ENCODE peak calls at places on chromosomes 13 and 19, in nine cellular contexts. One of them, this sample, is unnamed.

GRCh38 chr13:34515201-34515600 is 426.9 kb upstream of the NBEA start:
- DNase-seq in LNCaP clone FGC: no peak
- DNase-seq in MM.1S: no peak
- DNase-seq in mucosa of descending colon: no peak
- DNase-seq in kidney: no peak
- DNase-seq in amniotic stem cell: no peak
- DNase-seq in H54: no peak
- DNase-seq in right cardiac atrium: no peak
- DNase-seq in MCF 10A: no peak
- DNase-seq in this sample: no peak

GRCh38 chr13:109628251-109628699 is 158.1 kb downstream of the IRS2 start:
- DNase-seq in LNCaP clone FGC: no peak
- DNase-seq in MM.1S: no peak
- DNase-seq in mucosa of descending colon: no peak
- DNase-seq in kidney: no peak
- DNase-seq in amniotic stem cell: no peak
- DNase-seq in H54: peak; percentile 22
- DNase-seq in right cardiac atrium: no peak
- DNase-seq in MCF 10A: peak; percentile 51
- DNase-seq in this sample: no peak

GRCh38 chr19:313169-313987 is 22.2 kb upstream of the PLPP2 start:
- DNase-seq in LNCaP clone FGC: no peak
- DNase-seq in MM.1S: no peak
- DNase-seq in mucosa of descending colon: peak; percentile 40
- DNase-seq in kidney: peak; percentile 61
- DNase-seq in amniotic stem cell: no peak
- DNase-seq in H54: no peak
- DNase-seq in right cardiac atrium: no peak
- DNase-seq in MCF 10A: no peak
- DNase-seq in this sample: no peak

GRCh38 chr19:1406818-1407661 is at the start of gene DAZAP1:
- DNase-seq in LNCaP clone FGC: peak; percentile 88
- DNase-seq in MM.1S: peak; percentile 100
- DNase-seq in mucosa of descending colon: peak; percentile 99
- DNase-seq in kidney: peak; percentile 100
- DNase-seq in amniotic stem cell: peak; percentile 98
- DNase-seq in H54: peak; percentile 96
- DNase-seq in right cardiac atrium: peak; percentile 99
- DNase-seq in MCF 10A: peak; percentile 99
- DNase-seq in this sample: peak; percentile 95

GRCh38 chr19:18604820-18605159 is 1.8 kb downstream of the CRLF1 start:
- DNase-seq in LNCaP clone FGC: no peak
- DNase-seq in MM.1S: no peak
- DNase-seq in mucosa of descending colon: peak; percentile 19
- DNase-seq in kidney: no peak
- DNase-seq in amniotic stem cell: no peak
- DNase-seq in H54: no peak
- DNase-seq in right cardiac atrium: no peak
- DNase-seq in MCF 10A: no peak
- DNase-seq in this sample: no peak

GRCh38 chr13:46178821-46179220 is 3.2 kb downstream of the LCP1 start:
- DNase-seq in LNCaP clone FGC: no peak
- DNase-seq in MM.1S: no peak
- DNase-seq in mucosa of descending colon: no peak
- DNase-seq in kidney: no peak
- DNase-seq in amniotic stem cell: no peak
- DNase-seq in H54: no peak
- DNase-seq in right cardiac atrium: no peak
- DNase-seq in MCF 10A: no peak
- DNase-seq in this sample: no peak

GRCh38 chr19:34539396-34539795 is 57.8 kb downstream of the WTIP start:
- DNase-seq in LNCaP clone FGC: no peak
- DNase-seq in MM.1S: no peak
- DNase-seq in mucosa of descending colon: no peak
- DNase-seq in kidney: no peak
- DNase-seq in amniotic stem cell: no peak
- DNase-seq in H54: no peak
- DNase-seq in right cardiac atrium: no peak
- DNase-seq in MCF 10A: no peak
- DNase-seq in this sample: no peak

GRCh38 chr19:58279925-58280316 is 1.2 kb downstream of the ZNF8 start:
- DNase-seq in LNCaP clone FGC: no peak
- DNase-seq in MM.1S: no peak
- DNase-seq in mucosa of descending colon: no peak
- DNase-seq in kidney: no peak
- DNase-seq in amniotic stem cell: no peak
- DNase-seq in H54: no peak
- DNase-seq in right cardiac atrium: no peak
- DNase-seq in MCF 10A: no peak
- DNase-seq in this sample: no peak

GRCh38 chr13:92913840-92914239 is 312.8 kb upstream of the GPC6 start:
- DNase-seq in LNCaP clone FGC: no peak
- DNase-seq in MM.1S: no peak
- DNase-seq in mucosa of descending colon: no peak
- DNase-seq in kidney: no peak
- DNase-seq in amniotic stem cell: no peak
- DNase-seq in H54: no peak
- DNase-seq in right cardiac atrium: no peak
- DNase-seq in MCF 10A: no peak
- DNase-seq in this sample: no peak

GRCh38 chr13:45411226-45411625 is 6.9 kb downstream of the SLC25A30 start:
- DNase-seq in LNCaP clone FGC: no peak
- DNase-seq in MM.1S: no peak
- DNase-seq in mucosa of descending colon: no peak
- DNase-seq in kidney: no peak
- DNase-seq in amniotic stem cell: no peak
- DNase-seq in H54: no peak
- DNase-seq in right cardiac atrium: no peak
- DNase-seq in MCF 10A: no peak
- DNase-seq in this sample: no peak

GRCh38 chr13:36130542-36131214 is 504 bp downstream of the DCLK1 start:
- DNase-seq in LNCaP clone FGC: no peak
- DNase-seq in MM.1S: no peak
- DNase-seq in mucosa of descending colon: peak; percentile 50
- DNase-seq in kidney: peak; percentile 76
- DNase-seq in amniotic stem cell: no peak
- DNase-seq in H54: no peak
- DNase-seq in right cardiac atrium: peak; percentile 45
- DNase-seq in MCF 10A: peak; percentile 9
- DNase-seq in this sample: no peak

GRCh38 chr13:114161028-114161556 is 18.0 kb upstream of the CFAP97D2 start:
- DNase-seq in LNCaP clone FGC: no peak
- DNase-seq in MM.1S: no peak
- DNase-seq in mucosa of descending colon: peak; percentile 47
- DNase-seq in kidney: peak; percentile 70
- DNase-seq in amniotic stem cell: no peak
- DNase-seq in H54: no peak
- DNase-seq in right cardiac atrium: no peak
- DNase-seq in MCF 10A: no peak
- DNase-seq in this sample: no peak

GRCh38 chr19:54147676-54148075 is 10.1 kb downstream of the CNOT3 start:
- DNase-seq in LNCaP clone FGC: no peak
- DNase-seq in MM.1S: no peak
- DNase-seq in mucosa of descending colon: no peak
- DNase-seq in kidney: peak; percentile 66
- DNase-seq in amniotic stem cell: no peak
- DNase-seq in H54: no peak
- DNase-seq in right cardiac atrium: peak; percentile 55
- DNase-seq in MCF 10A: no peak
- DNase-seq in this sample: no peak

GRCh38 chr19:11092181-11092538 is 2.9 kb downstream of the LDLR start:
- DNase-seq in LNCaP clone FGC: no peak
- DNase-seq in MM.1S: no peak
- DNase-seq in mucosa of descending colon: no peak
- DNase-seq in kidney: no peak
- DNase-seq in amniotic stem cell: peak; percentile 38
- DNase-seq in H54: no peak
- DNase-seq in right cardiac atrium: no peak
- DNase-seq in MCF 10A: no peak
- DNase-seq in this sample: no peak

GRCh38 chr13:109862627-109863026 is 76.2 kb upstream of the IRS2 start:
- DNase-seq in LNCaP clone FGC: no peak
- DNase-seq in MM.1S: no peak
- DNase-seq in mucosa of descending colon: no peak
- DNase-seq in kidney: no peak
- DNase-seq in amniotic stem cell: no peak
- DNase-seq in H54: no peak
- DNase-seq in right cardiac atrium: no peak
- DNase-seq in MCF 10A: peak; percentile 8
- DNase-seq in this sample: no peak

GRCh38 chr19:22052644-22053013 is 345 bp downstream of the ZNF257 start:
- DNase-seq in LNCaP clone FGC: no peak
- DNase-seq in MM.1S: no peak
- DNase-seq in mucosa of descending colon: no peak
- DNase-seq in kidney: no peak
- DNase-seq in amniotic stem cell: no peak
- DNase-seq in H54: no peak
- DNase-seq in right cardiac atrium: peak; percentile 14
- DNase-seq in MCF 10A: no peak
- DNase-seq in this sample: no peak

GRCh38 chr19:15463865-15464371 is 426 bp downstream of the RASAL3 start:
- DNase-seq in LNCaP clone FGC: no peak
- DNase-seq in MM.1S: peak; percentile 76
- DNase-seq in mucosa of descending colon: peak; percentile 85
- DNase-seq in kidney: peak; percentile 81
- DNase-seq in amniotic stem cell: no peak
- DNase-seq in H54: no peak
- DNase-seq in right cardiac atrium: no peak
- DNase-seq in MCF 10A: no peak
- DNase-seq in this sample: no peak

GRCh38 chr13:79445968-79446645 is 34.8 kb upstream of the NDFIP2 start:
- DNase-seq in LNCaP clone FGC: no peak
- DNase-seq in MM.1S: no peak
- DNase-seq in mucosa of descending colon: no peak
- DNase-seq in kidney: no peak
- DNase-seq in amniotic stem cell: no peak
- DNase-seq in H54: no peak
- DNase-seq in right cardiac atrium: no peak
- DNase-seq in MCF 10A: no peak
- DNase-seq in this sample: no peak

GRCh38 chr19:29927944-29928669 is 13.9 kb upstream of the URI1 start:
- DNase-seq in LNCaP clone FGC: no peak
- DNase-seq in MM.1S: no peak
- DNase-seq in mucosa of descending colon: no peak
- DNase-seq in kidney: peak; percentile 37
- DNase-seq in amniotic stem cell: no peak
- DNase-seq in H54: no peak
- DNase-seq in right cardiac atrium: no peak
- DNase-seq in MCF 10A: no peak
- DNase-seq in this sample: no peak

GRCh38 chr13:101529419-101529818 is 76.9 kb downstream of the ITGBL1 start:
- DNase-seq in LNCaP clone FGC: no peak
- DNase-seq in MM.1S: no peak
- DNase-seq in mucosa of descending colon: no peak
- DNase-seq in kidney: no peak
- DNase-seq in amniotic stem cell: no peak
- DNase-seq in H54: no peak
- DNase-seq in right cardiac atrium: no peak
- DNase-seq in MCF 10A: peak; percentile 40
- DNase-seq in this sample: no peak

GRCh38 chr13:25771641-25772478 is 280.0 kb downstream of the SHISA2 start:
- DNase-seq in LNCaP clone FGC: no peak
- DNase-seq in MM.1S: no peak
- DNase-seq in mucosa of descending colon: no peak
- DNase-seq in kidney: no peak
- DNase-seq in amniotic stem cell: no peak
- DNase-seq in H54: peak; percentile 26
- DNase-seq in right cardiac atrium: no peak
- DNase-seq in MCF 10A: no peak
- DNase-seq in this sample: no peak

GRCh38 chr13:74452176-74452575 is 318.0 kb upstream of the KLF12 start:
- DNase-seq in LNCaP clone FGC: no peak
- DNase-seq in MM.1S: no peak
- DNase-seq in mucosa of descending colon: no peak
- DNase-seq in kidney: no peak
- DNase-seq in amniotic stem cell: no peak
- DNase-seq in H54: no peak
- DNase-seq in right cardiac atrium: no peak
- DNase-seq in MCF 10A: no peak
- DNase-seq in this sample: no peak

GRCh38 chr13:31747271-31747670 is 7.9 kb downstream of the RXFP2 start:
- DNase-seq in LNCaP clone FGC: no peak
- DNase-seq in MM.1S: no peak
- DNase-seq in mucosa of descending colon: no peak
- DNase-seq in kidney: no peak
- DNase-seq in amniotic stem cell: no peak
- DNase-seq in H54: no peak
- DNase-seq in right cardiac atrium: no peak
- DNase-seq in MCF 10A: no peak
- DNase-seq in this sample: no peak

GRCh38 chr19:45568732-45569131 is 15.9 kb downstream of the OPA3 start:
- DNase-seq in LNCaP clone FGC: no peak
- DNase-seq in MM.1S: no peak
- DNase-seq in mucosa of descending colon: no peak
- DNase-seq in kidney: no peak
- DNase-seq in amniotic stem cell: no peak
- DNase-seq in H54: no peak
- DNase-seq in right cardiac atrium: no peak
- DNase-seq in MCF 10A: peak; percentile 88
- DNase-seq in this sample: no peak

GRCh38 chr19:31349160-31349881 is at the start of gene TSHZ3:
- DNase-seq in LNCaP clone FGC: no peak
- DNase-seq in MM.1S: no peak
- DNase-seq in mucosa of descending colon: peak; percentile 82
- DNase-seq in kidney: peak; percentile 96
- DNase-seq in amniotic stem cell: peak; percentile 50
- DNase-seq in H54: peak; percentile 80
- DNase-seq in right cardiac atrium: peak; percentile 86
- DNase-seq in MCF 10A: no peak
- DNase-seq in this sample: peak; percentile 27

GRCh38 chr19:49469828-49470614 is 4.0 kb upstream of the FLT3LG start:
- DNase-seq in LNCaP clone FGC: no peak
- DNase-seq in MM.1S: peak; percentile 43
- DNase-seq in mucosa of descending colon: peak; percentile 87
- DNase-seq in kidney: no peak
- DNase-seq in amniotic stem cell: no peak
- DNase-seq in H54: no peak
- DNase-seq in right cardiac atrium: no peak
- DNase-seq in MCF 10A: no peak
- DNase-seq in this sample: no peak

GRCh38 chr13:104773775-104774174 is 1707.6 kb upstream of the SLC10A2 start:
- DNase-seq in LNCaP clone FGC: peak; percentile 21
- DNase-seq in MM.1S: peak; percentile 62
- DNase-seq in mucosa of descending colon: no peak
- DNase-seq in kidney: no peak
- DNase-seq in amniotic stem cell: peak; percentile 79
- DNase-seq in H54: peak; percentile 18
- DNase-seq in right cardiac atrium: no peak
- DNase-seq in MCF 10A: peak; percentile 68
- DNase-seq in this sample: no peak

GRCh38 chr19:30073152-30074000 is 131.3 kb downstream of the URI1 start:
- DNase-seq in LNCaP clone FGC: no peak
- DNase-seq in MM.1S: no peak
- DNase-seq in mucosa of descending colon: peak; percentile 14
- DNase-seq in kidney: peak; percentile 57
- DNase-seq in amniotic stem cell: no peak
- DNase-seq in H54: no peak
- DNase-seq in right cardiac atrium: no peak
- DNase-seq in MCF 10A: no peak
- DNase-seq in this sample: no peak

GRCh38 chr19:51468545-51468920 is 9.8 kb upstream of the CEACAM18 start:
- DNase-seq in LNCaP clone FGC: no peak
- DNase-seq in MM.1S: no peak
- DNase-seq in mucosa of descending colon: no peak
- DNase-seq in kidney: no peak
- DNase-seq in amniotic stem cell: no peak
- DNase-seq in H54: no peak
- DNase-seq in right cardiac atrium: no peak
- DNase-seq in MCF 10A: no peak
- DNase-seq in this sample: no peak

GRCh38 chr19:34173145-34173956 is 1.0 kb downstream of the LSM14A start:
- DNase-seq in LNCaP clone FGC: peak; percentile 66
- DNase-seq in MM.1S: peak; percentile 37
- DNase-seq in mucosa of descending colon: peak; percentile 64
- DNase-seq in kidney: peak; percentile 81
- DNase-seq in amniotic stem cell: peak; percentile 8
- DNase-seq in H54: peak; percentile 44
- DNase-seq in right cardiac atrium: peak; percentile 43
- DNase-seq in MCF 10A: peak; percentile 57
- DNase-seq in this sample: no peak

GRCh38 chr19:344625-345319 is at the start of gene MIER2:
- DNase-seq in LNCaP clone FGC: no peak
- DNase-seq in MM.1S: no peak
- DNase-seq in mucosa of descending colon: peak; percentile 84
- DNase-seq in kidney: peak; percentile 94
- DNase-seq in amniotic stem cell: peak; percentile 31
- DNase-seq in H54: peak; percentile 83
- DNase-seq in right cardiac atrium: peak; percentile 86
- DNase-seq in MCF 10A: peak; percentile 79
- DNase-seq in this sample: peak; percentile 75

This sample was measured in C1 segment of cervical spinal cord.